ENCODE peak calls at places on chromosome 22, in eight cellular contexts. K, O, U, Z, D, X, F and G are unnamed samples. For H3K4me1, the result is how much of the 10 kb centered on the place peaks cover.

GRCh38 chr22:20569059-20570058 is 61.9 kb downstream of the MED15 start:
- DNase-seq in O (peak), D (no peak), F (peak), K (peak), U (peak), Z (peak), X (peak), G (peak)

GRCh38 chr22:48931452-48931851 is 896.2 kb downstream of the BRD1 start:
- DNase-seq in O (no peak), K (no peak), X (no peak), F (no peak), U (no peak), Z (no peak), D (peak), G (no peak)

GRCh38 chr22:49646876-49647275 is 180.8 kb downstream of the BRD1 start:
- DNase-seq in F (no peak), U (no peak), X (no peak), Z (no peak), K (no peak), O (no peak), D (no peak), G (no peak)

GRCh38 chr22:19410941-19411689 is 20.4 kb downstream of the HIRA start:
- DNase-seq in K (no peak), F (no peak), U (no peak), Z (no peak), D (no peak), X (no peak), O (no peak), G (no peak)

GRCh38 chr22:49789289-49790141 is 38.2 kb downstream of the BRD1 start:
- DNase-seq in X (peak), Z (no peak), F (peak), K (no peak), D (peak), O (peak), U (peak), G (no peak)

GRCh38 chr22:19448076-19448607 is 631 bp upstream of the C22orf39 start:
- DNase-seq in D (peak), K (peak), Z (no peak), F (peak), X (no peak), O (no peak), U (no peak), G (peak)

GRCh38 chr22:25085930-25086901 is 113.4 kb upstream of the CRYBB3 start:
- DNase-seq in Z (no peak), K (no peak), X (peak), D (no peak), U (no peak), F (no peak), O (no peak), G (peak)

GRCh38 chr22:49969751-49970527 is 9.4 kb downstream of the PIM3 start:
- DNase-seq in Z (peak), X (no peak), K (peak), D (peak), U (peak), F (no peak), O (no peak), G (peak)

GRCh38 chr22:38927033-38927789 is 30.2 kb upstream of the APOBEC3A start:
- DNase-seq in F (peak), U (peak), X (peak), O (peak), D (peak), Z (peak), K (peak), G (peak)

DNA sequence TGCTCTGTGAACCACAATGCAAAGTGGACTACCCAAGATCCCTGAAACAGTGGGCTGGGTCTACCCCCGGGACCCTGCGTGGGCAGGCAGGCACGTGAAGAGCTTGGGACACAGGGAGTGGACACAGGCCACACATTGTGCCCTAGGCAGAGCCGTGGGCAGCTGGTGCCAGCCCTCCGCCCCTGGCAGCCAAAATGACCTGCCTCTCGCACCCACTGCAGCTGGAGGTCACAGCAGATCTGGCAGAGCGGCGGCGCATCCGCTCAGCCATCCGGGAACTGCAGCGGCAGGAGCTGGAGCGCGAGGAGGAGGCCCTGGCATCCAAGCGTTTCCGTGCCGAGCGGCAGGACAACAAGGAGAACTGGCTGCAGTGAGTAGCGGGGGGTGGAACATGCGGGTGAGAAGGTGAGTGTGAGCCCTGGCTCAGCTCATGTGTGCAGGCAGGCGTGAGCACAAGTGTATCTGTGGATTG is 6.7 kb downstream of the SMTN start:
- DNase-seq in X (no peak), Z (no peak), K (no peak), O (no peak), F (no peak), U (no peak), D (no peak), G (no peak)
- H3K4me1 ChIP-seq in X (under half), Z (under half), K (half or more), O (under half), F (under half), U (under half), D (under half), G (under half)

DNA sequence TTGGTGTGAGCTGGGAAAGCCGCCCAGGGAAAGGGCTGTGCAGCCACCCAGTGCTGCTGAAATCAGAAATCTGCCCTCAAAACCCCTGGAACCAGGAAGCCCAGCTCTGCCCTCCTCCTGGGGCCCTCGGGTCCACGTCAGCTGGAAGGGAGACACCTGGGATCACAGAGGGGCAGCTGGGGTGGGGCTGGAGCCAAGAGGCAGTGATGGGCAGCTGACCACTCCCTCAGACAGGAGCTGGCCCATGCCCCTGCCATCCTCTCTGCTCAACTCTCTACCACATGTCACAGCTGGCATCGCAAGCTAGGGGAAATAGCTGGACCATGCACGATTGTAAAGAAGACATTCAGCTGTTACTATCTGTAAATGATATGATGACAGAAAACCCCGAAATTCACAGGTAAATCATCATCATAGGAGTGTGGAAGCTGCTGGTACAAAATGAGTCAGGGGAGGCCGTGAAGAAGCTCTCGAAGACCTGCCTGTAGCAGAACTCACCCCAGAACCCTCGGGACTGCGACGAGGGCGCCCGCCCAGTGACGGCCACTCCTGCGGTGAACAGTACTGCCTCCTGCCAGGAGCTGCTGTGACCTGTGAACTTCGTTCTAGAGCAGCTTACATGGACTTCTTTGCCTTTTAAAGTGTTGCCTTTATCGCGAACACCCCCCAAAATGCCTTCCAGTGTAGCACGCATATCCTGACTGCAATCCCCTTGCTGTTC is 55.9 kb downstream of the CERK start:
- DNase-seq in O (no peak), U (no peak), Z (no peak), X (no peak), F (no peak), K (no peak), D (no peak), G (no peak)
- H3K27ac ChIP-seq in O (no peak), U (no peak), Z (no peak), X (no peak), F (no peak), K (no peak), D (no peak), G (no peak)

DNA sequence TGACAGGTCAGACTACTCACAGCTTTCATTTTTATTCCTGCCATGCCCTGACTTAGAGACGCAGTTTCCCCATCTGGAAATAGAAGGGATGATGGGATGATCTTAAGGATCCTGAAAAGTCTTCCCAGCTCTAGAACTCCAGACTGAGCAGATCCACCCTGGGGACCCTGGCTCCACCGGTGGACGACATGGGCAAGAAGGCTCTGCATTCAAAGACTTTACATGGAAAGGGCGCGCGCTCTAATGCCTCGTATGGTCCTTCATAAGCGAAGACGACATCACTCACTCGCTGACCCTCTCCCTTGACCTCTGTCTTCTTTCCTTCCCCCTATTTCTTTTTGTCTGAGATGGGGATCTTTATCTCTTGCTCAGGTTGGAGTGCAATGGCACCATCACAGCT is 24.4 kb upstream of the PHF21B start:
- DNase-seq in O (no peak), K (no peak), Z (no peak), X (no peak), D (no peak), F (no peak), U (peak), G (no peak)
- H3K4me1 ChIP-seq in O (under half), K (under half), Z (under half), X (under half), D (under half), F (under half), U (under half), G (under half)

DNA sequence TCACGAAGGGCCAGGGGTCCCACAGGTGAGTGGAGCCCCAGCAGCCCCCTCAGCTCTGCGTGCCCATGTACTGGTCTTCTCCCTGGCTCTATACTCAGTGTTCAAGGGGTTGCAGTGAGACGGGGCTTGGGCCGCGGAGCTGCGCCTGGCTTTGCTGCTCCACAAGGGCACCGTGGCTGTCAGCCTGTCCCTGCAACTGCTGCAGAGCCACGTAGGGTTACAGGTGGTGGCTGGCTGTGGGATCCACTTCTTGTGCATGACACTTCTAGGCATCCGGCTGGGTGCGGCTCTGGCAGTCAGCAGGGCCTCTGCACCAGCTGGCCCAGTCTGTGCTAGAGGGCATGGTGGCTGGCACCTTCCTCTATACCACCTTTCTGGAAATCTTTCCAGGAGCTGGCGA is 14.3 kb downstream of the MTFP1 start:
- DNase-seq in Z (no peak), U (no peak), X (no peak), F (no peak), D (no peak), K (no peak), O (no peak), G (peak)
- H3K27ac ChIP-seq in Z (no peak), U (no peak), X (no peak), F (no peak), D (no peak), K (no peak), O (no peak), G (no peak)

DNA sequence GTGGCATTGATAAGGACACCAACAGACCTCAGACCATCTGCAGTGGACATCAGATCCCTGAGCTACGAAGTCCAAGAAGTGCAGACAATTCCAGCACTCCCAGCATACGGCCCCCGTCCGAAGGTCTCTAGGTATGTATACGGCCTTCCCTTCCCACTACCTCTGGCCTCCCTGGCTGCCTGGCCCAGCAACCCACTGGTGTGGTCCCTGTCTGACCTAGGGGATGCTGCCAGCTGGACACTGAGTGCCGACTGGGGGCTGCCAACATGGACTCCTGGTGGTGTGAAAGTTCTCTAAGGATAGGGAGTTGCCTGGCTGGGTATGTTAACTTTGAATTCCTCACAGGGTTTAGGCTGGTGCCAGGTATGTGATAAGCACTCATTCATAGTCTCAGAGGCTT is 17.5 kb upstream of the TEF start:
- DNase-seq in F (no peak), O (no peak), X (no peak), U (no peak), K (no peak), Z (no peak), D (no peak), G (no peak)
- H3K4me1 ChIP-seq in F (under half), O (under half), X (under half), U (under half), K (under half), Z (under half), D (under half), G (under half)

GRCh38 chr22:26502688-26503561 is 9.3 kb downstream of the TFIP11 start:
- DNase-seq in D (peak), F (peak), Z (no peak), X (no peak), O (peak), K (peak), U (no peak), G (peak)
- H3K27ac ChIP-seq in D (no peak), F (no peak), Z (no peak), X (no peak), O (peak), K (no peak), U (no peak), G (no peak)